ENCODE peak calls at places on chromosomes 6 and 20, in five cellular contexts. One of them, this sample, is unnamed.

GRCh38 chr6:116528163-116528562 is 16.7 kb downstream of the CALHM5 start:
- DNase-seq in H1: no peak
- DNase-seq in GM12878: no peak
- DNase-seq in K562: no peak
- DNase-seq in HCT116: no peak
- DNase-seq in this sample: no peak

GRCh38 chr6:154448448-154449096 is 61.9 kb downstream of the CNKSR3 start:
- DNase-seq in HCT116: no peak
- DNase-seq in H1: no peak
- DNase-seq in GM12878: no peak
- DNase-seq in K562: no peak
- DNase-seq in this sample: no peak

GRCh38 chr6:161079566-161080262 is 88.1 kb downstream of the MAP3K4 start:
- DNase-seq in K562: peak
- DNase-seq in H1: no peak
- DNase-seq in GM12878: no peak
- DNase-seq in HCT116: no peak
- DNase-seq in this sample: no peak

GRCh38 chr6:106677282-106677681 is 47.9 kb downstream of the QRSL1 start:
- DNase-seq in GM12878: no peak
- DNase-seq in HCT116: no peak
- DNase-seq in K562: no peak
- DNase-seq in H1: no peak
- DNase-seq in this sample: no peak

GRCh38 chr20:25565578-25566157 is 19.7 kb downstream of the NINL start:
- DNase-seq in K562: no peak
- DNase-seq in GM12878: no peak
- DNase-seq in HCT116: no peak
- DNase-seq in H1: no peak
- DNase-seq in this sample: peak

GRCh38 chr6:141426400-141426980 is 706.2 kb upstream of the GJE1 start:
- DNase-seq in H1: no peak
- DNase-seq in GM12878: no peak
- DNase-seq in K562: no peak
- DNase-seq in HCT116: no peak
- DNase-seq in this sample: no peak

GRCh38 chr6:107670792-107671199 is 153.3 kb downstream of the SCML4 start:
- DNase-seq in K562: no peak
- DNase-seq in GM12878: peak
- DNase-seq in H1: no peak
- DNase-seq in HCT116: no peak
- DNase-seq in this sample: no peak

GRCh38 chr20:24978493-24978892 is 14.1 kb downstream of the APMAP start:
- DNase-seq in HCT116: no peak
- DNase-seq in K562: no peak
- DNase-seq in GM12878: no peak
- DNase-seq in H1: no peak
- DNase-seq in this sample: no peak

GRCh38 chr6:166573456-166574216 is 12.8 kb downstream of the RAMACL start:
- DNase-seq in GM12878: no peak
- DNase-seq in HCT116: no peak
- DNase-seq in K562: no peak
- DNase-seq in H1: no peak
- DNase-seq in this sample: no peak

GRCh38 chr6:136306466-136306865 is 16.8 kb upstream of the BCLAF1 start:
- DNase-seq in HCT116: no peak
- DNase-seq in H1: no peak
- DNase-seq in K562: no peak
- DNase-seq in GM12878: no peak
- DNase-seq in this sample: no peak

GRCh38 chr6:105669232-105669631 is 266.4 kb upstream of the PREP start:
- DNase-seq in GM12878: no peak
- DNase-seq in HCT116: no peak
- DNase-seq in K562: no peak
- DNase-seq in H1: no peak
- DNase-seq in this sample: no peak

GRCh38 chr20:34978092-34978744 is 22.6 kb downstream of the MYH7B start:
- DNase-seq in H1: no peak
- DNase-seq in HCT116: no peak
- DNase-seq in GM12878: no peak
- DNase-seq in K562: no peak
- DNase-seq in this sample: no peak

GRCh38 chr20:34976286-34976685 is 20.6 kb downstream of the MYH7B start:
- DNase-seq in HCT116: no peak
- DNase-seq in GM12878: no peak
- DNase-seq in K562: no peak
- DNase-seq in H1: no peak
- DNase-seq in this sample: no peak

GRCh38 chr20:34980543-34981213 is 25.0 kb downstream of the MYH7B start:
- DNase-seq in K562: no peak
- DNase-seq in HCT116: no peak
- DNase-seq in H1: no peak
- DNase-seq in GM12878: no peak
- DNase-seq in this sample: no peak

GRCh38 chr20:34979366-34980153 is 23.9 kb downstream of the MYH7B start:
- DNase-seq in GM12878: no peak
- DNase-seq in K562: peak
- DNase-seq in HCT116: no peak
- DNase-seq in H1: peak
- DNase-seq in this sample: no peak

DNA sequence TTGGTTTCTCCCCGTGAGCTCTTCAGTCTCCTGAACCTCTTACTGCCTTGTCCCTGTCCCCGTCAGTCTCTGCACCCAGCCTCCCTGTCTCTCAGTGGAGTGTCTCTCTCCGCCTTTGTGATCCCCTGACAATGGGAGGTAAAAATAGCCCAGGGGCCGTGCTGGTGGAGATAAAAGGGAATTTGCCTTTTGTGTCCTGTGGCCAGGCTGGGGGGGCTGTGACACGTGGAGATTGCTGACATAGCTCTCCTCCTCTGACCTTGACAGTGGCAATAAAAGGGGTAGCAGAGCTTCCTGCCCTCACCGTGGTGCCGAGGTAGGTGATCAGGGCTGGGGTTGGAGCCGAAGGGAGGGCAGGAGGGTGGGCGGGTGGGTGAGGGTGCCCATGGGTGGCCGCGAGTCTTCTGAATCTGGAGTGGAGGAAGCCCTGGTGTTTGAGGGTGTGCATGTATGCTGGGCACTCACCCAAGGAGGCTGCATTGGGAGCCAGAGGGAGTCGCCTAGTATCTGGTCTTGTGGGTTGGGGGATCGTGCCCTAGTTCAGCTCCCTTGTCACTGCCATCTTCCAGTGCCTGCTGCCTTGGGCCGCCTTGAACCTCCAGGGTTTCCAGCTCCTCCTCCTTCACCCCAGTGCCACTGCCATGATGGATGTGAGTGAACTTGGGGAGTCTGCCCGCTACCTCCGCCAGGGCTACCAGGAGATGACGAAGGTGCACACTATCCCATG is 21.9 kb downstream of the MYH7B start:
- DNase-seq in K562: peak
- DNase-seq in H1: no peak
- DNase-seq in HCT116: no peak
- DNase-seq in GM12878: no peak
- DNase-seq in this sample: peak
- H3K4me3 ChIP-seq in K562: no peak
- H3K4me3 ChIP-seq in H1: no peak
- H3K4me3 ChIP-seq in HCT116: no peak
- H3K4me3 ChIP-seq in GM12878: no peak
- H3K4me3 ChIP-seq in this sample: no peak

GRCh38 chr6:110323004-110323657 is 35.0 kb downstream of the METTL24 start:
- DNase-seq in H1: no peak
- DNase-seq in GM12878: no peak
- DNase-seq in K562: no peak
- DNase-seq in HCT116: no peak
- DNase-seq in this sample: no peak

GRCh38 chr6:110322151-110323003 is 35.8 kb downstream of the METTL24 start:
- DNase-seq in H1: no peak
- DNase-seq in HCT116: no peak
- DNase-seq in GM12878: no peak
- DNase-seq in K562: no peak
- DNase-seq in this sample: no peak

GRCh38 chr6:110326609-110327008 is 31.5 kb downstream of the METTL24 start:
- DNase-seq in GM12878: no peak
- DNase-seq in K562: no peak
- DNase-seq in H1: no peak
- DNase-seq in HCT116: no peak
- DNase-seq in this sample: no peak

GRCh38 chr6:110328231-110328630 is 29.9 kb downstream of the METTL24 start:
- DNase-seq in HCT116: no peak
- DNase-seq in GM12878: no peak
- DNase-seq in H1: no peak
- DNase-seq in K562: no peak
- DNase-seq in this sample: no peak

GRCh38 chr6:110325197-110325596 is 33.0 kb downstream of the METTL24 start:
- DNase-seq in K562: no peak
- DNase-seq in H1: no peak
- DNase-seq in HCT116: no peak
- DNase-seq in GM12878: no peak
- DNase-seq in this sample: peak
- TF ChIP-seq SRF in K562: no peak
- TF ChIP-seq SRF in H1: no peak
- TF ChIP-seq SRF in HCT116: no peak
- TF ChIP-seq SRF in GM12878: no peak
- TF ChIP-seq SRF in this sample: no peak

GRCh38 chr6:70863343-70863742 is 93.5 kb downstream of the B3GAT2 start:
- DNase-seq in HCT116: no peak
- DNase-seq in GM12878: no peak
- DNase-seq in K562: no peak
- DNase-seq in H1: no peak
- DNase-seq in this sample: no peak
- H3K4me3 ChIP-seq in HCT116: no peak
- H3K4me3 ChIP-seq in GM12878: no peak
- H3K4me3 ChIP-seq in K562: no peak
- H3K4me3 ChIP-seq in H1: no peak
- H3K4me3 ChIP-seq in this sample: no peak

GRCh38 chr6:125784365-125784764 is 6.4 kb upstream of the NCOA7 start:
- DNase-seq in K562: no peak
- DNase-seq in HCT116: no peak
- DNase-seq in H1: no peak
- DNase-seq in GM12878: no peak
- DNase-seq in this sample: no peak

GRCh38 chr6:125789167-125789566 is 1.6 kb upstream of the NCOA7 start:
- DNase-seq in H1: no peak
- DNase-seq in HCT116: no peak
- DNase-seq in GM12878: no peak
- DNase-seq in K562: peak
- DNase-seq in this sample: no peak

GRCh38 chr6:125789576-125790402 is 971 bp upstream of the NCOA7 start:
- DNase-seq in GM12878: no peak
- DNase-seq in H1: no peak
- DNase-seq in HCT116: no peak
- DNase-seq in K562: peak
- DNase-seq in this sample: peak

GRCh38 chr6:125790403-125791150 is at the start of gene NCOA7:
- DNase-seq in H1: no peak
- DNase-seq in GM12878: no peak
- DNase-seq in HCT116: no peak
- DNase-seq in K562: peak
- DNase-seq in this sample: peak

GRCh38 chr6:125787791-125788190 is 3.0 kb upstream of the NCOA7 start:
- DNase-seq in HCT116: no peak
- DNase-seq in K562: peak
- DNase-seq in H1: no peak
- DNase-seq in GM12878: no peak
- DNase-seq in this sample: no peak
- TF ChIP-seq SRF in HCT116: no peak
- TF ChIP-seq SRF in K562: no peak
- TF ChIP-seq SRF in H1: no peak
- TF ChIP-seq SRF in GM12878: no peak
- TF ChIP-seq SRF in this sample: no peak

DNA sequence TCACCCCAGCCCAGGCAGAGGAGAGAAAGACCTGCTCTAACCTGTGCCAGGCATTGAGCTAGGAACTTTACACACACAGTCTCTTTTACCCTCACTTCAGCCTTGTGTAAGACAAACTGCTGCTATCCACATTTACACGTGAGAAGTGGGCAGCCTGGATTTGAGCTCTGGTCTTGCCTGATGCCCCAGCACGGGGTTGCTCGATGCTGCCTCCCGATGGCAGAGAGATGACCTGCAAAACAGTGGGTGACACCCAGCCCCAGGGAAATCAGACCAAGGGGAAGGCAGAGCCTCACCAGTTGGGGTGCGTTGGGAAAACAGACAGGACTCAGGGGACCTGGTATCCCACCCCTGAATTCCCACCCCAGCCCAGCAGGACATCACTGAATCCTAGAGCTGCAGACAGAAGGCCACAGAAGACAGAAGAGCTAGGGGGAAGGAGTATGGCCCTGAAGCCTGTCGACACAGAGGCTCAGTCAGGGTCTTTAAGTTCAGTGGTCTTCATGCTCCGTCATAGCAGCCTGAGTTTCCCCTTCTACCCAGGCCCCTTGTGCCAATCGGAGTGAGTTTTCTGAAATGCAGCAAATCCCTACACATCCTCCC is 990 bp downstream of the BPI start:
- DNase-seq in HCT116: peak
- DNase-seq in GM12878: no peak
- DNase-seq in K562: peak
- DNase-seq in H1: peak
- DNase-seq in this sample: peak
- H3K4me3 ChIP-seq in HCT116: no peak
- H3K4me3 ChIP-seq in GM12878: no peak
- H3K4me3 ChIP-seq in K562: no peak
- H3K4me3 ChIP-seq in H1: no peak
- H3K4me3 ChIP-seq in this sample: no peak

DNA sequence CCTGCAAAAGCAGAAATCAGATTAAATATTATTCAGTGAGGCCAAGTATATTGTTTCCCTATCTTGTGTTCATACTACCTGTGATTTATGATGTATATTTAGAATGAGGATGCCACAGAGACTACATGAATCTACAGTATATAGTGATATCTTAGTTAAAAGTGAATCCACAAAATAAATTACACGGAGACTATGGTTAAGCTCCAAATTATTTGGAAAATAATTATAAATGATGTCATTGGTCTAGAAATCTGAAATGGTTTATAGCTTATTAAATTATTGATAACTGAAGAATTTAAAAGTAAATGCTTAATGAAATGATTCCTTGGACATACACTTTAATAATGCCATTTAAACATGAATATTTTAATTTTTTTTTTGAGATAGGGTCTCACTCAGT is 4.2 kb upstream of the USP45 start:
- DNase-seq in K562: no peak
- DNase-seq in HCT116: no peak
- DNase-seq in GM12878: no peak
- DNase-seq in H1: no peak
- DNase-seq in this sample: no peak
- TF ChIP-seq SRF in K562: no peak
- TF ChIP-seq SRF in HCT116: no peak
- TF ChIP-seq SRF in GM12878: no peak
- TF ChIP-seq SRF in H1: no peak
- TF ChIP-seq SRF in this sample: no peak

This sample was measured in HepG2.